ENCODE peak calls at places on chromosome X, in ten cellular contexts. M is transverse colon, E is stomach, G is sigmoid colon, F is suprapubic skin, D is SK-N-SH, H is HepG2, U is upper lobe of left lung, B is K562, J is GM12878. A is an unnamed sample.

GRCh38 chrX:16130707-16131106 is 7.3 kb downstream of the GRPR start:
- DNase-seq in H (no peak), F (no peak), E (no peak), M (no peak), D (no peak), J (no peak), U (no peak), B (no peak), G (no peak), A (no peak)

GRCh38 chrX:140733766-140734342 is 24.3 kb downstream of the LINC00632 start:
- DNase-seq in D (peak), U (no peak), G (no peak), E (no peak), B (peak), J (no peak), M (no peak), F (no peak), H (peak), A (no peak)

GRCh38 chrX:72041901-72042859 is 89.5 kb downstream of the RTL5 start:
- DNase-seq in B (no peak), M (no peak), F (no peak), H (no peak), G (peak), E (no peak), D (no peak), J (no peak), U (no peak), A (no peak)

GRCh38 chrX:4315891-4316290 is 602.4 kb upstream of the PRKX start:
- DNase-seq in F (no peak), B (no peak), G (no peak), E (no peak), U (no peak), D (no peak), J (no peak), M (no peak), H (no peak), A (no peak)

GRCh38 chrX:308821-309520 is 9.6 kb downstream of the GTPBP6 start:
- DNase-seq in U (no peak), J (no peak), E (no peak), G (peak), D (no peak), B (no peak), F (peak), M (no peak), H (no peak), A (no peak)

GRCh38 chrX:130772313-130773140 is 130.5 kb downstream of the ENOX2 start:
- DNase-seq in G (no peak), U (no peak), F (no peak), H (peak), D (peak), B (peak), M (no peak), E (no peak), J (no peak), A (no peak)

GRCh38 chrX:150324035-150324728 is 38.9 kb upstream of the MAMLD1 start:
- DNase-seq in E (no peak), M (no peak), H (peak), D (no peak), J (no peak), F (no peak), U (no peak), G (no peak), B (peak), A (no peak)

GRCh38 chrX:86023806-86024205 is 23.6 kb downstream of the CHM start:
- DNase-seq in H (no peak), B (no peak), M (no peak), J (no peak), F (no peak), E (no peak), U (no peak), D (no peak), G (no peak), A (no peak)

GRCh38 chrX:43953218-43953617 is 20.0 kb downstream of the NDP start:
- DNase-seq in M (no peak), G (no peak), U (no peak), J (no peak), E (no peak), H (no peak), B (no peak), D (no peak), F (no peak), A (no peak)

GRCh38 chrX:66030505-66031317 is 9.2 kb downstream of the VSIG4 start:
- DNase-seq in G (no peak), D (peak), H (peak), E (no peak), U (no peak), J (no peak), M (peak), B (peak), F (no peak), A (no peak)

GRCh38 chrX:2701600-2701999 is 10.5 kb downstream of the CD99 start:
- DNase-seq in J (peak), F (no peak), H (no peak), D (no peak), G (no peak), M (no peak), B (no peak), E (no peak), U (no peak), A (no peak)

GRCh38 chrX:65522739-65523372 is 11.7 kb downstream of the LAS1L start:
- DNase-seq in M (no peak), J (no peak), H (no peak), B (no peak), G (no peak), E (no peak), F (no peak), D (no peak), U (no peak), A (no peak)

GRCh38 chrX:20265726-20266681 is 705 bp downstream of the RPS6KA3 start:
- DNase-seq in U (peak), F (peak), E (no peak), M (peak), D (peak), J (no peak), H (no peak), B (peak), G (peak), A (no peak)

GRCh38 chrX:107673933-107674479 is 45.7 kb downstream of the PRPS1 start:
- DNase-seq in G (peak), M (peak), E (peak), J (peak), B (peak), F (peak), H (no peak), U (peak), D (no peak), A (peak)

GRCh38 chrX:26783512-26784225 is 567.7 kb downstream of the MAGEB5 start:
- DNase-seq in G (no peak), D (peak), M (no peak), F (no peak), E (peak), J (no peak), H (peak), U (no peak), B (peak), A (no peak)

GRCh38 chrX:154738013-154738738 is 12.7 kb downstream of the GAB3 start:
- DNase-seq in M (peak), F (no peak), E (no peak), U (peak), D (no peak), B (peak), G (peak), H (no peak), J (no peak), A (no peak)

GRCh38 chrX:72475952-72476668 is 96.5 kb downstream of the HDAC8 start:
- DNase-seq in D (peak), M (no peak), J (no peak), E (no peak), U (no peak), F (no peak), G (no peak), H (no peak), B (no peak), A (no peak)

GRCh38 chrX:135596495-135596894 is 76.0 kb downstream of the INTS6L start:
- DNase-seq in H (peak), M (peak), G (no peak), F (no peak), B (peak), E (peak), D (peak), U (no peak), J (no peak), A (no peak)

GRCh38 chrX:38312436-38312835 is 14.9 kb downstream of the RPGR start:
- DNase-seq in B (no peak), D (no peak), E (no peak), U (no peak), H (no peak), F (no peak), J (no peak), G (no peak), M (no peak), A (no peak)

GRCh38 chrX:129694805-129695204 is 40.0 kb upstream of the APLN start:
- DNase-seq in B (no peak), M (no peak), F (no peak), D (no peak), G (no peak), H (no peak), U (no peak), E (no peak), J (no peak), A (no peak)

GRCh38 chrX:106608016-106608415 is 3.8 kb upstream of the RADX start:
- DNase-seq in H (no peak), M (no peak), F (no peak), U (peak), G (no peak), B (no peak), E (no peak), D (no peak), J (no peak), A (no peak)

GRCh38 chrX:97126020-97126419 is 242.3 kb downstream of the RPA4 start:
- DNase-seq in B (no peak), F (no peak), U (no peak), E (no peak), H (no peak), D (no peak), G (no peak), M (no peak), J (no peak), A (no peak)

GRCh38 chrX:100874240-100874798 is at the start of gene NOX1:
- DNase-seq in B (no peak), G (no peak), J (no peak), M (peak), U (no peak), E (no peak), F (no peak), D (no peak), H (no peak), A (no peak)

GRCh38 chrX:10397349-10397748 is 223.0 kb downstream of the MID1 start:
- DNase-seq in U (no peak), J (no peak), F (no peak), M (no peak), H (no peak), D (no peak), G (no peak), B (no peak), E (no peak), A (no peak)

GRCh38 chrX:13469963-13470679 is 99.3 kb upstream of the EGFL6 start:
- DNase-seq in M (no peak), E (no peak), B (no peak), G (no peak), H (no peak), J (no peak), D (no peak), U (no peak), F (no peak), A (no peak)
- TF ChIP-seq EP300 in M (no peak), E (no peak), B (no peak), G (no peak), H (no peak), J (no peak), D (peak), U (no peak), F (no peak), A (no peak)

GRCh38 chrX:48910926-48911406 is 480 bp downstream of the SLC35A2 start:
- DNase-seq in F (no peak), M (no peak), G (no peak), D (no peak), U (no peak), J (no peak), H (no peak), B (peak), E (no peak), A (no peak)

GRCh38 chrX:48909703-48910102 is 1.7 kb downstream of the SLC35A2 start:
- DNase-seq in G (no peak), B (no peak), U (no peak), M (no peak), J (no peak), F (no peak), E (no peak), D (no peak), H (no peak), A (no peak)

GRCh38 chrX:48908600-48908999 is 2.8 kb downstream of the SLC35A2 start:
- DNase-seq in B (no peak), H (no peak), U (no peak), J (no peak), E (no peak), D (no peak), M (no peak), G (no peak), F (no peak), A (no peak)

GRCh38 chrX:48913605-48914366 is 2.3 kb upstream of the SLC35A2 start:
- DNase-seq in F (no peak), J (no peak), B (no peak), G (no peak), D (no peak), H (no peak), E (no peak), M (no peak), U (no peak), A (no peak)

DNA sequence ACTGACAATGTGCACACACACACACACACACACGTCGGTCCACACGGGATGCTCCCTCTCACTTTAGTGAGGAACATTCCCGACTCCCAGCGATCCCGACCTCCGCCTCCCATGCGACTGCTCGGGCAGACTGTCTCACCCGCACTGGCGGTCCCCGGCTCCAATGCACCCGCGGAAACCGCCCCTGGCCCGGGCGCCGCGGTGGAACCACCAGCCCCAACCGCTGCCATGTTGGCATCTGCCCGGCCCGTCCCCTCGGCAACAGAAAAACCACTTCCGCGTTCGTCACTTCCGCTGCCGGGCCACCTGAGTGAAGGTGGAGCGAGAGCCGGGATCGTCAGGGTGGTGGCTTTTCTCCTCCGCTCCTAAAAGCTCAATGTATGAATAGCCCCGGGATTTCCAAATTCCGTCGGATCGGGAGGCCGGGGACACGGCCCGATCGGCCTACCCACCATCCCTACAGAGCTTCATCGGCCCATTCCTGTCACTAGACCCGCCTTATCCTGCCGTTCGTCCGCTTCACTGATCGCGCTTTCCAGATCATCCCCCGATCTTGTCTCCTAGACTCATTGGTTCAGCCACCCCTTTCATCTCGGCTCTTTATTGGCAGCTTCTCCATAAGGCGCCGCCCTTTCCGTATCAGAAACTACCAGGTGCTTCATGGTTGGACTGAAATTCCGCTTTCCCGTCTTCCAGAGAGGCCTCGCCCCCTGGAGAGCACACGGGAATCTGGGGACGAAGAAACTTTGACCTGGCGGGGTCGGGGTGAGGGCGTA is at the start of gene SLC35A2:
- DNase-seq in J (no peak), G (peak), B (peak), H (peak), E (peak), M (peak), F (peak), U (peak), D (peak), A (no peak)
- TF ChIP-seq POLR2AphosphoS5 in J (peak), G (peak), B (peak), H (peak), E (peak), M (peak), F (no peak), U (peak), D (peak), A (peak)

DNA sequence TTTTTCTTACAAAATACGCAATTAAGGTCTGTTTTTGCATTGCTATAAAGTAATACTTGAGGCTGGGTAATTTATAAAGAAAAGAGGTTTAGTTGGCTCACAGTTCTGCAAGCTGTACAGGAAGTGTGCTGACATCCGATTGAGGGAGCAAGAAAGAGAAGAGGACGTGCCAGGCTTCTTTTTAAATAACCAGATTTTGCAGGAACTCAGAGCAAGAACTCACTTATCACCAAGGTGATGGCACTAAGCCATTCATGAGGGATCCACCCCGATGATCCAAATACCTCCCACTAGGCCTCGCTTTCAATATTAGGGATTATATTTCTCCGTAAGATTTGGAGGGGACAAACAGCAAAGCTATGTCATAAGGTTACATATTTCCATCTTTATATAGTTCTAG is 456.7 kb downstream of the GLUD2 start:
- DNase-seq in H (no peak), B (no peak), J (no peak), E (no peak), G (no peak), D (no peak), M (no peak), U (no peak), F (no peak), A (no peak)
- TF ChIP-seq EP300 in H (no peak), B (no peak), J (no peak), E (no peak), G (no peak), D (no peak), M (no peak), U (no peak), F (no peak), A (no peak)

DNA sequence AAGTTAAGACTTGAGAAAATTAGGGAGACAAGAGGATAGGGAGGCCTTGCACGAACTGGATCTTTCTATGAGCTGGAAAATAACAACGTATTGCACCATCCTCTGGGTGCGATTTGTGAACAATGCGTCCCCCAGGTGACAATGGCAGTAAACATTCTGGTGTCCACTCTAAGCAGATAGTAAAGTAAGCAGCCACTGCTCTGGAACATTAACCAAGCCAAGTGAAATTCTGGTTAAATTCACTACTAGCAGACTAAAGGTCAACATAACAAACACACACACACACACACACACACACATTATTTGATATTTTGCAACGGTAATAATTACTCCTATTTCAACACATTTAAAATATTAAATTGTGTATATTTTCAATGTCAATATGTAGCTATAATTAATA is 242.2 kb upstream of the DCAF8L1 start:
- DNase-seq in H (no peak), U (no peak), F (no peak), G (no peak), B (no peak), D (no peak), J (no peak), M (no peak), E (no peak), A (no peak)
- TF ChIP-seq POLR2AphosphoS5 in H (no peak), U (no peak), F (no peak), G (no peak), B (no peak), D (no peak), J (no peak), M (no peak), E (no peak), A (no peak)

A was measured in esophagus muscularis mucosa.